ENCODE peak calls at places on chromosome 21, in five cellular contexts. Q is GM12865, E is Peyer's patch, P is A549, N is GM12864. L is an unnamed sample.
A peak's percentile ranks its signal among the peaks of the same experiment; 100 is the strongest.

GRCh38 chr21:25507522-25507921 is 99.8 kb downstream of the MRPL39 start:
- DNase-seq in Q (peak; percentile 74), P (no peak), E (no peak), N (no peak), L (no peak)

GRCh38 chr21:42568377-42568776 is 54.7 kb downstream of the SLC37A1 start:
- DNase-seq in N (no peak), E (peak; percentile 38), P (no peak), Q (no peak), L (no peak)

GRCh38 chr21:39020751-39021474 is 162.3 kb downstream of the PSMG1 start:
- DNase-seq in P (no peak), Q (no peak), E (peak; percentile 70), N (no peak), L (peak; percentile 76)

GRCh38 chr21:32858628-32859027 is 87.1 kb upstream of the PAXBP1 start:
- DNase-seq in P (no peak), Q (no peak), N (no peak), E (no peak), L (no peak)

GRCh38 chr21:27681841-27682240 is 715.0 kb upstream of the ADAMTS5 start:
- DNase-seq in E (no peak), Q (no peak), N (no peak), P (no peak), L (no peak)

GRCh38 chr21:38913120-38913975 is 107.6 kb downstream of the ETS2 start:
- DNase-seq in E (peak; percentile 94), P (peak; percentile 38), Q (no peak), N (no peak), L (peak; percentile 87)

GRCh38 chr21:39531777-39532333 is 80.1 kb downstream of the SH3BGR start:
- DNase-seq in P (no peak), E (no peak), Q (no peak), N (no peak), L (no peak)

GRCh38 chr21:46054447-46054846 is 43.5 kb upstream of the COL6A2 start:
- DNase-seq in P (no peak), N (no peak), E (peak; percentile 43), Q (no peak), L (no peak)

DNA sequence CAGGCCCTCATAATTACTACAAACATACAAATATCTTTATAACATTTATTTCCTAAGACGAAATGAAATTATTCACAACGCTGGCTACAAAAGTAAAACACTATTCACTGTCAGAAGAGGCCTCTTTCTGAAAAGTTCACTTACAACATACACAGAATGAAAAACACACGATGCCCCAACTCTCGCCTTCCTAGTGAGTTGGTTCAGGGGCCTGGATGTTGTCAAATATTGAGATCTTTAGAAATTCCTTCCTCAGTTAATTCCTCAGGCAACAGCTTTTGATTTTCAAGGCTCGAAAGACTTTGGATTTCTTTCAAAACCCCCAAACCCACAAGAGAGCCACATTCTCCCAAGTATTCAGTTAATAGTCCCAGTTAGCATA is 14.2 kb upstream of the KCNE1 start:
- DNase-seq in E (no peak), P (no peak), Q (no peak), N (no peak), L (no peak)
- H3K4me3 ChIP-seq in E (peak overlapping the region; percentile 6), P (peak overlapping the region; percentile 49), Q (peak overlapping the region; percentile 7), N (peak overlapping the region; percentile 13), L (peak overlapping the region; percentile 70)

DNA sequence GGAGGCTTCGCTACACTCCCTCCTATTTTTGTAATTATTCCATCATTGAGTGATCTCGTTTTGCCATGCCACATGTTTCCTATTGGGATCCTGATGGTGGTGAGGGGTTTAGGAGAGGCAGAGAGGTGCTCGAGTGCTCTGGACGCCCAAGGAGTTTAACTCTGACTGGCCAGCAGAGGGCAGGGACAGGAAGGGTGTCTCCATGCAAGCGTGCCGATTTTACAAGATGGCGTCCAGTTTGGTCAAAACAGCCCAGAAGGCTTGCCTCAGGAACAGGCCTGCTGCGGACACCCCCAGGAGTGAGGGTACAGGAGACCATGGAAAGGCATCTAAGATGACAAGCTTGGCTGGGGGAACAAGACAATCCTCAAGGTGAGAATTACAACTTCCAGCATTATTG is 33.8 kb upstream of the KCNE2 start:
- DNase-seq in E (no peak), Q (no peak), P (no peak), N (no peak), L (no peak)
- TF ChIP-seq CTCF in E (no peak), Q (no peak), P (no peak), N (no peak), L (no peak)

GRCh38 chr21:44846485-44847260 is 26.8 kb downstream of the PTTG1IP start:
- DNase-seq in Q (peak; percentile 31), E (peak; percentile 85), N (no peak), P (no peak), L (no peak)
- H3K4me3 ChIP-seq in Q (no peak overlapping the region), E (no peak overlapping the region), N (no peak overlapping the region), P (peak overlapping the region; percentile 22), L (peak overlapping the region; percentile 31)

GRCh38 chr21:15037095-15037730 is 27.6 kb downstream of the NRIP1 start:
- DNase-seq in E (no peak), N (no peak), P (no peak), Q (no peak), L (no peak)
- TF ChIP-seq CTCF in E (no peak), N (no peak), P (no peak), Q (no peak), L (no peak)

GRCh38 chr21:29196021-29196663 is 65.7 kb downstream of the MAP3K7CL start:
- DNase-seq in E (peak; percentile 80), N (peak; percentile 80), Q (peak; percentile 91), P (peak; percentile 76), L (peak; percentile 39)
- H3K4me3 ChIP-seq in E (no peak overlapping the region), N (peak overlapping the region; percentile 26), Q (peak overlapping the region; percentile 50), P (peak overlapping the region; percentile 29), L (no peak overlapping the region)